ENCODE peak calls at places on chromosomes 3 and 15, in eight cellular contexts. U is astrocyte, T is adrenal gland, W is AG10803, B is A549, Z is fibroblast of lung, S is lower leg skin, Q is A673. M is an unnamed sample.

GRCh38 chr3:112755845-112756671 is 90.6 kb downstream of the CD200R1L start:
- DNase-seq in U (no peak), T (no peak), W (peak; percentile 35), B (no peak), Z (no peak), S (no peak), Q (no peak), M (no peak)

GRCh38 chr3:48285132-48285531 is 44.2 kb downstream of the ZNF589 start:
- DNase-seq in U (peak; percentile 49), T (no peak), W (peak; percentile 55), B (no peak), Z (no peak), S (no peak), Q (no peak), M (no peak)

GRCh38 chr3:24128195-24129005 is 183.3 kb downstream of the NR1D2 start:
- DNase-seq in U (peak; percentile 37), T (no peak), W (peak; percentile 95), B (no peak), Z (peak; percentile 93), S (no peak), Q (peak; percentile 41), M (peak; percentile 76)

GRCh38 chr3:38996193-38996592 is 55.6 kb downstream of the SCN11A start:
- DNase-seq in U (no peak), T (no peak), W (no peak), B (no peak), Z (no peak), S (no peak), Q (no peak), M (no peak)

GRCh38 chr3:84738101-84738500 is 220.7 kb upstream of the CADM2 start:
- DNase-seq in U (no peak), T (no peak), W (no peak), B (no peak), Z (no peak), S (no peak), Q (no peak), M (no peak)

GRCh38 chr3:125300416-125300815 is 74.7 kb downstream of the ZNF148 start:
- DNase-seq in U (peak; percentile 70), T (no peak), W (peak; percentile 87), B (no peak), Z (peak; percentile 66), S (no peak), Q (no peak), M (peak; percentile 44)

GRCh38 chr3:192224634-192225033 is 502.7 kb downstream of the FGF12 start:
- DNase-seq in U (no peak), T (no peak), W (no peak), B (no peak), Z (no peak), S (no peak), Q (no peak), M (no peak)

GRCh38 chr3:98734737-98735136 is 28.4 kb upstream of the ST3GAL6 start:
- DNase-seq in U (peak; percentile 54), T (no peak), W (no peak), B (no peak), Z (no peak), S (no peak), Q (no peak), M (peak; percentile 62)

DNA sequence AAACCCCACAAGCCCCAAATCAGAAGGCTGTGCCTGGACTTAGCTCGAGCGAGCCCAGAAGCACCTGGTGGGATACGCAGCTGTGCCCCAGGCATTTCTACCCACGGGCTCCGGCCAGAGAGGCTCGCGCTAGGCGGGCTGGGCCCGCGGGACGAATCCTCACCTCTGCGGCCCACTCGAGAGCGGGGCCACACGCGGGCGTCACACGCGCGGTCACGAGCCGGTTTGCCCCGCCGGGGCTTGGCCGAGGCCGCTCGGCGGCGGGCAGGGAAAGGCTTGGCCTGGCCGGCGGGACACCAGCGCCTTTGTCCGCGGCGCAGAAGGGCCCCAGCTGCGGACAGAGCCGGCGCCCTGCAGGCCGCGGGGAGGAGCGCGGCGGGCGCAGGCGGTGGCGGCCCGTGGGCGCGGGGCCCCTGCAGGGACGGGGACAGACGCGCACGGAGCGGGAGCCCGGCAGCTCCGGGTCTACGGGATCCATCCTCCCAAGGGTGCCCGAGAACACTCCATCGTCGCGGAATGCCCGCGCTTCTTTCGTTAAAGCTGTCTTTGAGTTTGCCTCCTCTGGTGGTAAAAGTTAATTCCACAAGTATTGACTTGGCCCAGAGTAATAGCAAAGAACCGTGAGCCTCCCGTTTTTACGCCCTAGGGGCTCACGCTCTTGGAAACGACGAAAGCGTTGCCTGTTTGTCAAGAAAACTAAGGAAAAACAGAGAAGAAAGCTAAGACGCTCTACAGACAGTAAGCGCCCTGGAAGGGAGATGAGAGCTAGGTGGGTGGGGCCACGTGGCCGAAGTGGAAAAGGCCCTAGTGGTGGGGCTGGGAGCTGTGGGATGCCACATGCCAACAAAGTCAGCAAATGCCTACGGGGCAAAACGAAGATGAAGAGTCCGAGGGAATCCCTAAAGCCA is 26.4 kb downstream of the TYRO3 start:
- DNase-seq in U (peak; percentile 49), T (peak; percentile 69), W (peak; percentile 56), B (peak; percentile 35), Z (peak; percentile 61), S (no peak), Q (peak; percentile 73), M (peak; percentile 48)
- TF ChIP-seq CTCF in U (peak; percentile 37), T (peak; percentile 52), W (peak; percentile 44), B (peak; percentile 24), Z (peak; percentile 35), S (no peak), Q (peak; percentile 51), M (peak; percentile 44)

GRCh38 chr3:108125550-108126071 is 34.8 kb upstream of the CD47 start:
- DNase-seq in U (no peak), T (no peak), W (no peak), B (no peak), Z (no peak), S (no peak), Q (no peak), M (no peak)
- H3K4me3 ChIP-seq in U (no peak overlapping the region), T (no peak overlapping the region), W (no peak overlapping the region), B (no peak overlapping the region), Z (no peak overlapping the region), S (no peak overlapping the region), Q (no peak overlapping the region), M (no peak overlapping the region)

DNA sequence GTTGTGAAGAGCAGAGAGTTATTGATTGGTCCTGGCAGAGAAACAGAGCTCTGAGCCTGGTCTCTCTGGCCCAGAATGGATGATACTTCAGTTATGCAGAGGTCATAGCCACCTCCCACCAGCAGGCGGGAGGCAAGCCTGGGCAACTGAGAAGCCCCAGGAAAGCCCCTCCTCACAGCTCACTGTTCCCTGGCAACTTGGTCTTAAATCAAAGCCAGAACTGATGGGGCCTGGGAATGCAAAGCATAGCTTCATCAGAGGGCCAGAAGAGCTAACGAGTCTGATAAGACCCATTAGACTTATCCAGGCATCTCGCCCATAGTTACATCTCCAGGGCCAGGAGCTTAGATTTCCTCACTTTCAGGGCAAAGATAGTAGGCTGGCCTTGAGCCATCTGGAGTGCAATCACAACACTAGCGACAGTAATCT is 5.5 kb upstream of the COLQ start:
- DNase-seq in U (no peak), T (peak; percentile 44), W (no peak), B (peak; percentile 31), Z (peak; percentile 8), S (no peak), Q (no peak), M (peak; percentile 29)
- TF ChIP-seq CTCF in U (no peak), T (no peak), W (no peak), B (no peak), Z (no peak), S (no peak), Q (no peak), M (peak; percentile 46)

GRCh38 chr15:63506537-63507035 is 2.2 kb downstream of the USP3 start:
- DNase-seq in U (peak; percentile 19), T (no peak), W (peak; percentile 8), B (no peak), Z (peak; percentile 63), S (no peak), Q (peak; percentile 67), M (peak; percentile 75)
- H3K4me3 ChIP-seq in U (peak overlapping the region; percentile 77), T (peak overlapping the region; percentile 97), W (peak overlapping the region; percentile 88), B (peak overlapping the region; percentile 77), Z (peak overlapping the region; percentile 90), S (no peak overlapping the region), Q (peak overlapping the region; percentile 85), M (peak overlapping the region; percentile 89)

GRCh38 chr3:171516765-171517164 is 56.6 kb upstream of the TNIK start:
- DNase-seq in U (no peak), T (no peak), W (no peak), B (no peak), Z (no peak), S (no peak), Q (no peak), M (no peak)

GRCh38 chr3:171511450-171511849 is 51.2 kb upstream of the TNIK start:
- DNase-seq in U (no peak), T (no peak), W (no peak), B (no peak), Z (no peak), S (no peak), Q (no peak), M (no peak)

GRCh38 chr3:171508676-171509075 is 48.5 kb upstream of the TNIK start:
- DNase-seq in U (no peak), T (no peak), W (no peak), B (no peak), Z (no peak), S (no peak), Q (no peak), M (no peak)

DNA sequence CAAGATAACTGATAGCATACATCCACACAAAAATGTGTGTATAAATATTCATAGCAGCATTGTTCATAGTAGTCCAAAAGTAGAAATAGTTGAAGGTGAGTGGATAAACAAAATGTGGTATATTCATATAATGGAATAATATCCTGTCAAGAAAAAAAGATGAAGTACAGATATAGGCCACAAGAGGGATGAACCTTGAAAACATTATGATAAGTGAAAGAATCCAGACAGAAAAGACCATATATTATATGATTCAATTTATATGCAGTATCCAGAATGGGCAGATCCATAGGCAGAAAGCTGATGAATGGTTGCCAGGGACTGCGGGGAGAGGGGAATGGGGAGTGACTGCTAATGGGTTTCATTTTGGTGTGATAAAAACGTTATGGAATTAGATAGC is 54.3 kb upstream of the TNIK start:
- DNase-seq in U (no peak), T (no peak), W (no peak), B (no peak), Z (no peak), S (no peak), Q (no peak), M (no peak)
- TF ChIP-seq CTCF in U (no peak), T (no peak), W (peak; percentile 31), B (no peak), Z (no peak), S (no peak), Q (no peak), M (no peak)

GRCh38 chr3:143786229-143787199 is 61.8 kb downstream of the SLC9A9 start:
- DNase-seq in U (peak; percentile 36), T (peak; percentile 59), W (peak; percentile 27), B (no peak), Z (peak; percentile 65), S (peak; percentile 44), Q (no peak), M (no peak)
- H3K4me3 ChIP-seq in U (no peak overlapping the region), T (no peak overlapping the region), W (peak overlapping the region; percentile 16), B (no peak overlapping the region), Z (peak overlapping the region; percentile 30), S (no peak overlapping the region), Q (no peak overlapping the region), M (no peak overlapping the region)